ENCODE peak calls at places on chromosomes 11 and 22, in seven cellular contexts. One of them, this sample, is unnamed.

GRCh38 chr11:12192796-12193514 is 82.6 kb downstream of the MICAL2 start:
- DNase-seq in dermis blood vessel endothelial cell: no peak
- DNase-seq in NCI-H510A treated with DMSO at 0.1 percent for 48 hours: no peak
- DNase-seq in activated CD4-positive, alpha-beta T cell treated with anti-CD3 and anti-CD28 coated beads, Interleukin-2, amount 50 U/mL, for 1 hour: no peak
- DNase-seq in cardiac muscle cell: no peak
- DNase-seq in MV-4-11: peak; percentile 59
- DNase-seq in naive thymus-derived CD4-positive, alpha-beta T cell: no peak
- DNase-seq in this sample: no peak

GRCh38 chr11:91947215-91947614 is 277.4 kb upstream of the FAT3 start:
- DNase-seq in dermis blood vessel endothelial cell: no peak
- DNase-seq in NCI-H510A treated with DMSO at 0.1 percent for 48 hours: peak; percentile 90
- DNase-seq in activated CD4-positive, alpha-beta T cell treated with anti-CD3 and anti-CD28 coated beads, Interleukin-2, amount 50 U/mL, for 1 hour: no peak
- DNase-seq in cardiac muscle cell: no peak
- DNase-seq in MV-4-11: no peak
- DNase-seq in naive thymus-derived CD4-positive, alpha-beta T cell: no peak
- DNase-seq in this sample: no peak

GRCh38 chr22:46551321-46551720 is 13.9 kb upstream of the CELSR1 start:
- DNase-seq in dermis blood vessel endothelial cell: no peak
- DNase-seq in NCI-H510A treated with DMSO at 0.1 percent for 48 hours: no peak
- DNase-seq in activated CD4-positive, alpha-beta T cell treated with anti-CD3 and anti-CD28 coated beads, Interleukin-2, amount 50 U/mL, for 1 hour: no peak
- DNase-seq in cardiac muscle cell: no peak
- DNase-seq in MV-4-11: no peak
- DNase-seq in naive thymus-derived CD4-positive, alpha-beta T cell: no peak
- DNase-seq in this sample: no peak

GRCh38 chr11:99781074-99781473 is 760.3 kb downstream of the CNTN5 start:
- DNase-seq in dermis blood vessel endothelial cell: no peak
- DNase-seq in NCI-H510A treated with DMSO at 0.1 percent for 48 hours: no peak
- DNase-seq in activated CD4-positive, alpha-beta T cell treated with anti-CD3 and anti-CD28 coated beads, Interleukin-2, amount 50 U/mL, for 1 hour: no peak
- DNase-seq in cardiac muscle cell: no peak
- DNase-seq in MV-4-11: peak; percentile 79
- DNase-seq in naive thymus-derived CD4-positive, alpha-beta T cell: no peak
- DNase-seq in this sample: no peak

GRCh38 chr22:20741634-20742581 is 32.0 kb upstream of the SERPIND1 start:
- DNase-seq in dermis blood vessel endothelial cell: peak; percentile 66
- DNase-seq in NCI-H510A treated with DMSO at 0.1 percent for 48 hours: peak; percentile 50
- DNase-seq in activated CD4-positive, alpha-beta T cell treated with anti-CD3 and anti-CD28 coated beads, Interleukin-2, amount 50 U/mL, for 1 hour: peak; percentile 43
- DNase-seq in cardiac muscle cell: peak; percentile 58
- DNase-seq in MV-4-11: peak; percentile 20
- DNase-seq in naive thymus-derived CD4-positive, alpha-beta T cell: no peak
- DNase-seq in this sample: peak; percentile 70

GRCh38 chr11:20497124-20497792 is 102.2 kb upstream of the SLC6A5 start:
- DNase-seq in dermis blood vessel endothelial cell: no peak
- DNase-seq in NCI-H510A treated with DMSO at 0.1 percent for 48 hours: no peak
- DNase-seq in activated CD4-positive, alpha-beta T cell treated with anti-CD3 and anti-CD28 coated beads, Interleukin-2, amount 50 U/mL, for 1 hour: no peak
- DNase-seq in cardiac muscle cell: no peak
- DNase-seq in MV-4-11: no peak
- DNase-seq in naive thymus-derived CD4-positive, alpha-beta T cell: no peak
- DNase-seq in this sample: no peak

GRCh38 chr11:6315811-6316425 is 4.4 kb downstream of the CAVIN3 start:
- DNase-seq in dermis blood vessel endothelial cell: peak; percentile 80
- DNase-seq in NCI-H510A treated with DMSO at 0.1 percent for 48 hours: peak; percentile 23
- DNase-seq in activated CD4-positive, alpha-beta T cell treated with anti-CD3 and anti-CD28 coated beads, Interleukin-2, amount 50 U/mL, for 1 hour: peak; percentile 20
- DNase-seq in cardiac muscle cell: peak; percentile 80
- DNase-seq in MV-4-11: peak; percentile 51
- DNase-seq in naive thymus-derived CD4-positive, alpha-beta T cell: no peak
- DNase-seq in this sample: peak; percentile 83

GRCh38 chr11:19407692-19408091 is 166.9 kb upstream of the E2F8 start:
- DNase-seq in dermis blood vessel endothelial cell: no peak
- DNase-seq in NCI-H510A treated with DMSO at 0.1 percent for 48 hours: no peak
- DNase-seq in activated CD4-positive, alpha-beta T cell treated with anti-CD3 and anti-CD28 coated beads, Interleukin-2, amount 50 U/mL, for 1 hour: no peak
- DNase-seq in cardiac muscle cell: no peak
- DNase-seq in MV-4-11: no peak
- DNase-seq in naive thymus-derived CD4-positive, alpha-beta T cell: no peak
- DNase-seq in this sample: no peak

GRCh38 chr22:31926969-31927368 is 17.4 kb upstream of the YWHAH start:
- DNase-seq in dermis blood vessel endothelial cell: no peak
- DNase-seq in NCI-H510A treated with DMSO at 0.1 percent for 48 hours: no peak
- DNase-seq in activated CD4-positive, alpha-beta T cell treated with anti-CD3 and anti-CD28 coated beads, Interleukin-2, amount 50 U/mL, for 1 hour: no peak
- DNase-seq in cardiac muscle cell: no peak
- DNase-seq in MV-4-11: no peak
- DNase-seq in naive thymus-derived CD4-positive, alpha-beta T cell: no peak
- DNase-seq in this sample: no peak

GRCh38 chr11:8206251-8207079 is 37.6 kb upstream of the RIC3 start:
- DNase-seq in dermis blood vessel endothelial cell: peak; percentile 56
- DNase-seq in NCI-H510A treated with DMSO at 0.1 percent for 48 hours: no peak
- DNase-seq in activated CD4-positive, alpha-beta T cell treated with anti-CD3 and anti-CD28 coated beads, Interleukin-2, amount 50 U/mL, for 1 hour: no peak
- DNase-seq in cardiac muscle cell: no peak
- DNase-seq in MV-4-11: peak; percentile 70
- DNase-seq in naive thymus-derived CD4-positive, alpha-beta T cell: no peak
- DNase-seq in this sample: peak; percentile 83

GRCh38 chr11:396948-397548 is 3.0 kb downstream of the PKP3 start:
- DNase-seq in dermis blood vessel endothelial cell: peak; percentile 83
- DNase-seq in NCI-H510A treated with DMSO at 0.1 percent for 48 hours: no peak
- DNase-seq in activated CD4-positive, alpha-beta T cell treated with anti-CD3 and anti-CD28 coated beads, Interleukin-2, amount 50 U/mL, for 1 hour: peak; percentile 45
- DNase-seq in cardiac muscle cell: no peak
- DNase-seq in MV-4-11: no peak
- DNase-seq in naive thymus-derived CD4-positive, alpha-beta T cell: no peak
- DNase-seq in this sample: peak; percentile 70

GRCh38 chr11:7467652-7468051 is 17.7 kb upstream of the OLFML1 start:
- DNase-seq in dermis blood vessel endothelial cell: no peak
- DNase-seq in NCI-H510A treated with DMSO at 0.1 percent for 48 hours: no peak
- DNase-seq in activated CD4-positive, alpha-beta T cell treated with anti-CD3 and anti-CD28 coated beads, Interleukin-2, amount 50 U/mL, for 1 hour: no peak
- DNase-seq in cardiac muscle cell: no peak
- DNase-seq in MV-4-11: no peak
- DNase-seq in naive thymus-derived CD4-positive, alpha-beta T cell: no peak
- DNase-seq in this sample: no peak

GRCh38 chr11:45402049-45402630 is 116.0 kb upstream of the SYT13 start:
- DNase-seq in dermis blood vessel endothelial cell: no peak
- DNase-seq in NCI-H510A treated with DMSO at 0.1 percent for 48 hours: no peak
- DNase-seq in activated CD4-positive, alpha-beta T cell treated with anti-CD3 and anti-CD28 coated beads, Interleukin-2, amount 50 U/mL, for 1 hour: no peak
- DNase-seq in cardiac muscle cell: no peak
- DNase-seq in MV-4-11: no peak
- DNase-seq in naive thymus-derived CD4-positive, alpha-beta T cell: no peak
- DNase-seq in this sample: no peak

GRCh38 chr11:103680861-103681260 is 355.6 kb upstream of the DDI1 start:
- DNase-seq in dermis blood vessel endothelial cell: peak; percentile 26
- DNase-seq in NCI-H510A treated with DMSO at 0.1 percent for 48 hours: no peak
- DNase-seq in activated CD4-positive, alpha-beta T cell treated with anti-CD3 and anti-CD28 coated beads, Interleukin-2, amount 50 U/mL, for 1 hour: no peak
- DNase-seq in cardiac muscle cell: no peak
- DNase-seq in MV-4-11: no peak
- DNase-seq in naive thymus-derived CD4-positive, alpha-beta T cell: no peak
- DNase-seq in this sample: no peak

GRCh38 chr11:128069665-128070064 is 517.7 kb downstream of the ETS1 start:
- DNase-seq in dermis blood vessel endothelial cell: peak; percentile 37
- DNase-seq in NCI-H510A treated with DMSO at 0.1 percent for 48 hours: no peak
- DNase-seq in activated CD4-positive, alpha-beta T cell treated with anti-CD3 and anti-CD28 coated beads, Interleukin-2, amount 50 U/mL, for 1 hour: no peak
- DNase-seq in cardiac muscle cell: no peak
- DNase-seq in MV-4-11: no peak
- DNase-seq in naive thymus-derived CD4-positive, alpha-beta T cell: no peak
- DNase-seq in this sample: no peak

GRCh38 chr11:87194985-87195820 is 157.5 kb downstream of the TMEM135 start:
- DNase-seq in dermis blood vessel endothelial cell: no peak
- DNase-seq in NCI-H510A treated with DMSO at 0.1 percent for 48 hours: no peak
- DNase-seq in activated CD4-positive, alpha-beta T cell treated with anti-CD3 and anti-CD28 coated beads, Interleukin-2, amount 50 U/mL, for 1 hour: no peak
- DNase-seq in cardiac muscle cell: no peak
- DNase-seq in MV-4-11: no peak
- DNase-seq in naive thymus-derived CD4-positive, alpha-beta T cell: no peak
- DNase-seq in this sample: no peak

GRCh38 chr11:11581493-11581880 is 40.3 kb downstream of the GALNT18 start:
- DNase-seq in dermis blood vessel endothelial cell: no peak
- DNase-seq in NCI-H510A treated with DMSO at 0.1 percent for 48 hours: no peak
- DNase-seq in activated CD4-positive, alpha-beta T cell treated with anti-CD3 and anti-CD28 coated beads, Interleukin-2, amount 50 U/mL, for 1 hour: no peak
- DNase-seq in cardiac muscle cell: no peak
- DNase-seq in MV-4-11: no peak
- DNase-seq in naive thymus-derived CD4-positive, alpha-beta T cell: no peak
- DNase-seq in this sample: no peak

GRCh38 chr11:66559141-66559861 is 9.1 kb downstream of the CTSF start:
- DNase-seq in dermis blood vessel endothelial cell: no peak
- DNase-seq in NCI-H510A treated with DMSO at 0.1 percent for 48 hours: no peak
- DNase-seq in activated CD4-positive, alpha-beta T cell treated with anti-CD3 and anti-CD28 coated beads, Interleukin-2, amount 50 U/mL, for 1 hour: peak; percentile 24
- DNase-seq in cardiac muscle cell: no peak
- DNase-seq in MV-4-11: no peak
- DNase-seq in naive thymus-derived CD4-positive, alpha-beta T cell: no peak
- DNase-seq in this sample: no peak

GRCh38 chr22:25448435-25449051 is 115.9 kb upstream of the GRK3 start:
- DNase-seq in dermis blood vessel endothelial cell: peak; percentile 31
- DNase-seq in NCI-H510A treated with DMSO at 0.1 percent for 48 hours: no peak
- DNase-seq in activated CD4-positive, alpha-beta T cell treated with anti-CD3 and anti-CD28 coated beads, Interleukin-2, amount 50 U/mL, for 1 hour: no peak
- DNase-seq in cardiac muscle cell: peak; percentile 35
- DNase-seq in MV-4-11: no peak
- DNase-seq in naive thymus-derived CD4-positive, alpha-beta T cell: no peak
- DNase-seq in this sample: peak; percentile 20

GRCh38 chr22:49320714-49321476 is 506.8 kb downstream of the BRD1 start:
- DNase-seq in dermis blood vessel endothelial cell: no peak
- DNase-seq in NCI-H510A treated with DMSO at 0.1 percent for 48 hours: no peak
- DNase-seq in activated CD4-positive, alpha-beta T cell treated with anti-CD3 and anti-CD28 coated beads, Interleukin-2, amount 50 U/mL, for 1 hour: no peak
- DNase-seq in cardiac muscle cell: no peak
- DNase-seq in MV-4-11: no peak
- DNase-seq in naive thymus-derived CD4-positive, alpha-beta T cell: no peak
- DNase-seq in this sample: no peak

This sample was measured in Kasumi-1.